ENCODE peak calls at places on chromosomes 11 and 22, in eight cellular contexts. O is PC-9; L is IMR-90; S is colonic mucosa; C is left ventricle myocardium inferior; Q is mammary epithelial cell; G is GM23338; A is CD8-positive, alpha-beta T cell. R is an unnamed sample. For H3K4me1, the result is how much of the 10 kb centered on the place peaks cover.

GRCh38 chr22:28608546-28608945 is 71.1 kb downstream of the TTC28 start:
- DNase-seq in C (no peak), A (no peak), L (no peak), O (no peak), G (peak), Q (no peak), S (no peak), R (no peak)

GRCh38 chr11:72278911-72279310 is 34.9 kb upstream of the PHOX2A start:
- DNase-seq in G (no peak), C (no peak), S (no peak), O (no peak), A (no peak), L (peak), Q (peak), R (no peak)

GRCh38 chr11:6635082-6635932 is 16.1 kb upstream of the TPP1 start:
- DNase-seq in C (peak), Q (no peak), A (no peak), O (no peak), L (peak), S (peak), G (no peak), R (no peak)

GRCh38 chr11:114129699-114130659 is 70.5 kb downstream of the ZBTB16 start:
- DNase-seq in C (no peak), G (no peak), A (no peak), S (no peak), L (no peak), Q (no peak), O (no peak), R (no peak)

GRCh38 chr11:125272822-125273221 is 108.3 kb downstream of the PKNOX2 start:
- DNase-seq in Q (no peak), L (no peak), C (no peak), G (no peak), S (no peak), O (no peak), A (no peak), R (no peak)

GRCh38 chr11:10314199-10315072 is 9.6 kb downstream of the ADM start:
- DNase-seq in S (no peak), C (no peak), L (peak), A (no peak), Q (peak), O (no peak), G (peak), R (no peak)

GRCh38 chr22:26767351-26767970 is 110.1 kb downstream of the MIAT start:
- DNase-seq in S (no peak), G (no peak), A (no peak), L (no peak), O (no peak), C (no peak), Q (no peak), R (no peak)

GRCh38 chr11:12446863-12447262 is 69.5 kb downstream of the PARVA start:
- DNase-seq in O (no peak), G (no peak), L (no peak), A (no peak), S (no peak), Q (peak), C (no peak), R (no peak)

GRCh38 chr11:72015511-72016061 is 16.9 kb downstream of the IL18BP start:
- DNase-seq in L (peak), C (no peak), A (no peak), G (peak), O (no peak), S (no peak), Q (no peak), R (no peak)

GRCh38 chr11:36233226-36233625 is 56.0 kb downstream of the COMMD9 start:
- DNase-seq in O (no peak), S (no peak), C (no peak), G (no peak), Q (no peak), L (peak), A (no peak), R (no peak)

GRCh38 chr11:122046846-122047245 is 69.2 kb downstream of the BLID start:
- DNase-seq in C (no peak), S (no peak), L (peak), Q (no peak), O (no peak), G (no peak), A (no peak), R (no peak)

GRCh38 chr11:119671561-119672015 is 57.4 kb downstream of the NECTIN1 start:
- DNase-seq in G (no peak), O (no peak), S (no peak), L (peak), A (no peak), Q (no peak), C (peak), R (no peak)

GRCh38 chr11:118610220-118610772 is 2.9 kb downstream of the PHLDB1 start:
- DNase-seq in G (peak), S (no peak), O (no peak), L (no peak), A (peak), C (no peak), Q (no peak), R (peak)

GRCh38 chr11:39374963-39375698 is 2084.3 kb downstream of the LRRC4C start:
- DNase-seq in A (no peak), S (no peak), O (no peak), Q (peak), C (no peak), G (peak), L (peak), R (no peak)

GRCh38 chr22:37077802-37078448 is 26.4 kb downstream of the KCTD17 start:
- DNase-seq in L (peak), S (peak), C (peak), G (peak), A (peak), O (peak), Q (peak), R (peak)

DNA sequence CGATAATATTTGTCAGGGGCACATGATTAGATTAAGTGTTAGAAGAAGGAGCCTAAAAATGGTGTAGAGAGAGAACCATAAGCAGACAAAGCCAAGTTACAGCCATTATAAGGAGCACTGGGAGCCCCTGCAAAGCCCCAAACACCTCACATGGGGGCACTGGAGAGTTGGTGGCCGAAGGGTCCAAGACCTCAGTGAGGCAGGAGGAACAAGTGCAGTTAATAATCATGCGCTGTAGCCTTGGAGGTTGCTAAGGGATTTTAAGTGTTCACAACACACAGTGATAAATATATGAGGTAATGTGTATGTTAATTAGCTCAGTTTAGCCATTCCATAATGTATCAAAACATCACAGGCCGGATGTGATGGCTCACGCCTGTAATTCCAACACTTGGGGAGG is 54.4 kb upstream of the JAM3 start:
- DNase-seq in O (no peak), Q (no peak), G (peak), A (no peak), S (no peak), L (no peak), C (no peak), R (no peak)
- TF ChIP-seq CTCF in O (no peak), Q (no peak), G (peak), A (no peak), S (no peak), L (no peak), C (peak), R (peak)

DNA sequence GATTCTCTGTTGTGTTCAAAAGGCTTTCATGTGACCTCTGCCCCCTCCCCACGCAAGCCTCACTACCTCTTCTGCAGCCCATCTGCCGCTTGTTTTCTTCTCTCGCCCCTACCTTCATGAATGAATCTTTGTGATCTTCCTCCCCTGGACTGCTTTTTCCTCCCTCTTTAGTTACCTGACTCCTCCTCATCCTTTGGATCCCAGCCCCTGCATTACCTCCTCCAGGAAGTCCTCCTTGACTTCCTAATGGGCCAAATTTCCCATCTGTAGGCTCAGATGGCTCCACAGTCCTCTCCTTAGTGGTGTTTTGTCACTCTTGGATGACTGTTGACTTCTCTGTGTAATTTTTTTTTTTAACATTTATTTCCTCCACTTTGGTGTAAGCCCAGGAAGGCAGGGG is 10.9 kb downstream of the TSPAN18 start:
- DNase-seq in G (no peak), S (no peak), L (no peak), A (no peak), O (no peak), Q (no peak), C (no peak), R (no peak)
- H3K4me1 ChIP-seq in G (half or more), S (under half), L (under half), A (under half), O (under half), Q (under half), C (half or more), R (half or more)

DNA sequence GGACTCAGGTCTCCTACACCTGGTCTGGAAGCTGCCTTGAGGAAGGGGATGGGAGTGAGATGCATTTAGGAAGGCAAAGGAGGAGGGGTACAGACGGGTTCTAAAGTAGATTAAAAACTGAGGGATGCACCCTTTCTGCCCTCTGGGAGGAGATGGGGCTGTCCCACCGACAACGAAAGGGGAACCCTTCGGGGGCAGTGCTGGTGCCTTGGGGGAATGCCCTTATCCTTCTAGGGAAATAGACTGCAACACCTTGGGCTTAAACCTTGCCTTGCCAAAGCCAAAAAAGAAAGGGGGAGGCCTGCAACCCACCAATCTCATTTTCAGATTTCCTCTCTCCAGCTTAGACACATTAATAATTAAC is 89.8 kb downstream of the PLEKHA7 start:
- DNase-seq in Q (no peak), L (no peak), A (no peak), O (no peak), G (no peak), C (no peak), S (peak), R (no peak)
- H3K27ac ChIP-seq in Q (peak), L (no peak), A (no peak), O (peak), G (no peak), C (peak), S (peak), R (peak)

GRCh38 chr11:59918987-59919589 is 19.1 kb upstream of the OOSP1 start:
- DNase-seq in A (no peak), L (peak), C (no peak), S (peak), O (peak), G (peak), Q (peak), R (no peak)
- TF ChIP-seq CTCF in A (no peak), L (peak), C (peak), S (peak), O (peak), G (peak), Q (peak), R (no peak)

DNA sequence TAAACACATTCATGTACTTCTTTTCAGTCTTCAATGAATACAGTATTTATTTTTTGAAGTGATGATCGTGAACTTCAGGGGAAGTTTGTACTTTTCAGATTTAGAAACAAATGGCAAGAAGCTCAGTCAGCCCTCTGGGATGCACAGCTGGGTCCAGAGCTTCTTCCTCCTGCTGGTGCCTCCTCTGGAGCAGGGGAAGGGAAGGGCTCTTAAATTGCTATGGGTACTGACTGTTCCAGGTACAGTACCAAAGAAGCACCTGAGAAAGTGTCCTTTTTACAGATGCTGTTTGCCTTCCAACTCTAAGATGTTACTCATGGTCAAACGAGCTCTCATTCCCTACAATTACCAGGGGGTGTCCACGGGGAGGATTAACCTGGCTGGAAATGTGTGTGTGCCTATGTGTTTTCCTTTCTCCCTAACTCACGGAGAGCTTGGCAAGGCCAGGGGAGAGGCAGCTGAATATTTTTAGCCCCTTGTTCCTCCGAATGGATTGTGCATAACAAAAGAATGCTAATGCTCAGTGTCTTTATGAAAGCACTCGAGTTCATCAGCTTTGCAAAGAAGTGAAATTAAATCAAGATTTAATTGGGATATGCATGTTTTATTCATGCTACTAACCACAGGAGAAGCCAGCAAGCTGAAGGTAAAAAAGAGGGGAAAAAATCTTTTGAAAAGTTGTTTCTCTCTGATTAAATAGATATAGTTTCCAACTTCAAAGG is 313.8 kb upstream of the CADM1 start:
- DNase-seq in Q (no peak), A (no peak), O (no peak), L (no peak), C (no peak), G (peak), S (no peak), R (no peak)
- H3K4me1 ChIP-seq in Q (under half), A (under half), O (under half), L (under half), C (under half), G (under half), S (under half), R (under half)

GRCh38 chr11:2097998-2098690 is 41.0 kb downstream of the IGF2 start:
- DNase-seq in Q (no peak), G (no peak), A (no peak), C (no peak), O (no peak), L (no peak), S (no peak), R (no peak)
- H3K27ac ChIP-seq in Q (no peak), G (no peak), A (no peak), C (peak), O (no peak), L (peak), S (no peak), R (peak)

DNA sequence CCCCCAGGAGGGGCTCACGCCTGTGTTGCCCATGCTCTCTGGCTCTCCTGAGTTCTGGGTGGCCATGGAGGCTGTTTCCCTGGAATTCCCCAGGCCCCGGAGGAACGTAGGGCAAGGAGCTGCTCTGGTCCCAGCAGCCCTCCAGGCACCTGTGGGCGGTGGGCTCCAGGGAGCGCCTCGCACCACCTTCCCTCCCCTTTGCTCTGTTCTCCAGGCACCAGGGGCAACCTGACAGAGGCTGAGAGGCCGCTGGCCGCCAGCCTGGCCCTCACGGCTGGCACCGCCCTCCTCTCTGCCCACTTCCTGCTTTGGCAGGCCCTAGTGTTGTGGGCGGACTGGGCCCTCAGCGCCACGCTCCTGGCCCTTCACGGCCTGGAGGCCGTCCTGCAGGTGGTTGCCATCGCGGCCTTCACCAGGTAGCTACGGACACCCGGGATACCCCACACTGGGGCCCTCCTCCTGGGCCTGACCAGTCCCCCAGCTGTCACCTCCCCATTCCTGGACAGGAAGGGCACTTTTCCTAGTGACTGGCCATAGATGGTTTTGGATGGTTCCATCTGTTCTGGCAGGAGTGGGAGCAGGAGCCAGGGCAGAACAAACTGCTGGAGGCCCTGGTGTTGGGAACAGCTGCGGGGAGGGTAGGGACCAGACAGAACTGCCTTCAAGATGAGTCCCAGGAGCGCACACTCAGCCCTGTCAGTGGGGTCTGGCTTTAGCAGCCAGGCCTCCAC is 3.1 kb upstream of the EPS8L2 start:
- DNase-seq in C (no peak), S (peak), O (peak), Q (peak), A (no peak), L (no peak), G (no peak), R (no peak)
- TF ChIP-seq CTCF in C (no peak), S (no peak), O (no peak), Q (no peak), A (no peak), L (no peak), G (no peak), R (no peak)

GRCh38 chr22:41816241-41816640 is 15.8 kb downstream of the CCDC134 start:
- DNase-seq in C (no peak), A (no peak), O (no peak), Q (no peak), S (no peak), L (no peak), G (no peak), R (no peak)

GRCh38 chr22:41818011-41818410 is 14.9 kb upstream of the SREBF2 start:
- DNase-seq in G (no peak), S (no peak), Q (no peak), L (no peak), C (no peak), A (no peak), O (no peak), R (no peak)

GRCh38 chr22:41815716-41816115 is 15.2 kb downstream of the CCDC134 start:
- DNase-seq in S (no peak), O (no peak), C (no peak), G (no peak), L (no peak), Q (no peak), A (no peak), R (no peak)

GRCh38 chr22:41818596-41818995 is 14.3 kb upstream of the SREBF2 start:
- DNase-seq in L (no peak), Q (no peak), G (no peak), O (no peak), S (no peak), C (no peak), A (no peak), R (no peak)

GRCh38 chr22:41816871-41817270 is 16.0 kb upstream of the SREBF2 start:
- DNase-seq in Q (no peak), L (no peak), A (no peak), O (no peak), C (no peak), G (no peak), S (no peak), R (no peak)
- H3K4me1 ChIP-seq in Q (under half), L (under half), A (under half), O (under half), C (under half), G (under half), S (under half), R (under half)

DNA sequence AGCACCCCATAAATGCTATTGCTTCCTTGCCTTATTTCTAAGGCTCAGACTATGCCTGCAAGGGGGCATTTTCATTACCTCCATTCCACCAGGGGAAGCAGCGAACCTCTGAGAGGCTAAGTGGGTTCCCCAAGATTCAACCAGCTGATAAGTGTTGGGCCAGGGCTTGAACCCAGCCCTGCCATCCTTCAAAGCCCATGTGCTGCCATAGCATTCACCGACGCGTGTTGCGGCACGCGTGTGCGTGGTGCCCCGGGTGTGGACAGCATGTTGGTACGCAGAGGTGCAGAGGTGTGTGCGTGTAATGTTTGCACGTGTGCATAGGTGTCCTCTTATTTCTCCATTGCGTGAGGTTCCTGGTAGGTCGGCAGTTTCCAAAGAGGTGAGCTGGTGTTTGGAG is 66.0 kb upstream of the PPARA start:
- DNase-seq in L (no peak), A (no peak), O (no peak), S (no peak), Q (no peak), G (no peak), C (no peak), R (no peak)
- H3K27ac ChIP-seq in L (no peak), A (no peak), O (no peak), S (peak), Q (peak), G (no peak), C (peak), R (peak)